ENCODE peak calls at places on chromosomes 2 and 18, in six cellular contexts. S, I, D, C, V and J are unnamed samples.

GRCh38 chr2:190904644-190905043 is 24.0 kb downstream of the GLS start:
- DNase-seq in S (no peak), I (no peak), D (no peak), C (no peak), V (no peak), J (no peak)

GRCh38 chr18:74682998-74683311 is 85.3 kb downstream of the ZNF407 start:
- DNase-seq in S (no peak), I (no peak), D (no peak), C (no peak), V (no peak), J (no peak)

GRCh38 chr2:21787931-21788330 is 664.2 kb downstream of the TDRD15 start:
- DNase-seq in S (no peak), I (no peak), D (no peak), C (no peak), V (no peak), J (no peak)

GRCh38 chr18:10798727-10799435 is 273.1 kb downstream of the NAPG start:
- DNase-seq in S (no peak), I (no peak), D (no peak), C (no peak), V (no peak), J (no peak)

GRCh38 chr2:28661589-28662001 is 90.0 kb upstream of the PPP1CB start:
- DNase-seq in S (no peak), I (peak), D (peak), C (no peak), V (peak), J (peak)

GRCh38 chr2:238286551-238286950 is 1.9 kb downstream of the PER2 start:
- DNase-seq in S (peak), I (peak), D (peak), C (peak), V (peak), J (peak)

GRCh38 chr2:144938308-144938709 is 418.4 kb upstream of the ZEB2 start:
- DNase-seq in S (no peak), I (no peak), D (no peak), C (no peak), V (no peak), J (no peak)

GRCh38 chr2:34547340-34547739 is 948.2 kb upstream of the FAM98A start:
- DNase-seq in S (no peak), I (no peak), D (no peak), C (no peak), V (no peak), J (no peak)

GRCh38 chr2:28084564-28084963 is 194.0 kb downstream of the BABAM2 start:
- DNase-seq in S (no peak), I (no peak), D (no peak), C (no peak), V (no peak), J (no peak)

GRCh38 chr18:35713545-35713944 is 132.0 kb downstream of the GALNT1 start:
- DNase-seq in S (no peak), I (no peak), D (no peak), C (no peak), V (no peak), J (no peak)

GRCh38 chr2:47402555-47402804 is 476 bp upstream of the MSH2 start:
- DNase-seq in S (no peak), I (no peak), D (no peak), C (no peak), V (no peak), J (no peak)

GRCh38 chr2:222861411-222862067 is 703 bp downstream of the ACSL3 start:
- DNase-seq in S (no peak), I (peak), D (no peak), C (peak), V (peak), J (peak)

GRCh38 chr2:222860740-222861410 is at the start of gene ACSL3:
- DNase-seq in S (peak), I (peak), D (peak), C (peak), V (peak), J (peak)

GRCh38 chr2:222862068-222862914 is 1.5 kb downstream of the ACSL3 start:
- DNase-seq in S (no peak), I (no peak), D (no peak), C (no peak), V (no peak), J (no peak)

GRCh38 chr2:222864296-222864695 is 3.5 kb downstream of the ACSL3 start:
- DNase-seq in S (no peak), I (no peak), D (no peak), C (no peak), V (no peak), J (no peak)

DNA sequence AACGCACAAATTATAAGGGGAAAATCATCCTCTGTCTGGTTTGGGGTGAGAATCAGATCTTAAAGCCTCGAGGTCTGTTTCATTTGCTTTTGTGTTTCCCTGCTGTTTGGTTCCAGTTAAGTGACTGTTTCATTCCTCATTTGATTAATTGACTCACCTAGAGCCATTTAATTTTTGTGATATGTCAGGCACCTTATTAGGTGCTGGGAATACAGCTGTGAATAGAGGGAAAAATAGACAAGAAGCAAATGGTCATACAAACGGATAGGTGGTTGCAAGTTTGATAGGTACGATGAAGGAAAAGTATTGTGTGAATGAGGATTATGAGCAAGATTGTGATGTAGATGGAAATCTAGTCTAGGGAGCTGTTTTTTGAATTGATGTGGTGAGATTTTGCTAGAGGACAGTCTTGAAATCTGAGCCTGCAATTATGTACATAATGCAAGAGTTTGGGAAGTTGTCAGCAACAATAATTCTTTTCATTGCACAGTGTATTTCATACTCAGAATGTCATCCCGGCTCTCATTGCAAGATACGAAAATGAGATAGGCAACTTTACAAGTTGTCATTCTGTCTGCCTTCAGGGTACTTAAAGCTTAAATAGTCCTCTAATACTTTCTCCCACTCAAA is 2.2 kb downstream of the ACSL3 start:
- DNase-seq in S (no peak), I (no peak), D (no peak), C (no peak), V (no peak), J (no peak)
- H3K4me3 ChIP-seq in S (peak), I (peak), D (no peak), C (no peak), V (peak), J (no peak)

DNA sequence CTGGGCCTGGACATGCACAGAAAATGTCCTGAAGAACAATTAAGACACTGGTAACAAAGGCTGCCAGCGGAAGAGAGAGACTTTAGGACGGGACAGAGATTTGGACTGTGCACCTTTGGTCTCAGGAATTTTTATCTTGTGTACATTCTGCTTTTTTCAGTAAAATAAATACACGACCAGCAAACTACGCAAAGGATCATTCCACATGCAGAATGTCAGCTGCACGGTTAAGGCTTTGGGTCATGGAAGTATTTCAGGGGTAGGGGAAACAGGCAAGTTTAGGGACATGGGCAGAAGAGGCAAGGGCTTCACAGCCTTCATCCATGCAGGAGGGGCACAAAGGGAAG is 11.5 kb downstream of the TMEM163 start:
- DNase-seq in S (no peak), I (no peak), D (no peak), C (no peak), V (no peak), J (no peak)
- H3K27ac ChIP-seq in S (no peak), I (no peak), D (no peak), C (no peak), V (no peak), J (no peak)

GRCh38 chr2:112710956-112711355 is 9.9 kb upstream of the NT5DC4 start:
- DNase-seq in S (no peak), I (no peak), D (no peak), C (no peak), V (no peak), J (no peak)

GRCh38 chr2:112712465-112712864 is 8.4 kb upstream of the NT5DC4 start:
- DNase-seq in S (no peak), I (no peak), D (no peak), C (no peak), V (no peak), J (no peak)

GRCh38 chr2:112709703-112710102 is 11.1 kb upstream of the NT5DC4 start:
- DNase-seq in S (no peak), I (no peak), D (no peak), C (no peak), V (no peak), J (no peak)

GRCh38 chr2:112712903-112713584 is 7.8 kb upstream of the NT5DC4 start:
- DNase-seq in S (no peak), I (no peak), D (no peak), C (no peak), V (no peak), J (no peak)

DNA sequence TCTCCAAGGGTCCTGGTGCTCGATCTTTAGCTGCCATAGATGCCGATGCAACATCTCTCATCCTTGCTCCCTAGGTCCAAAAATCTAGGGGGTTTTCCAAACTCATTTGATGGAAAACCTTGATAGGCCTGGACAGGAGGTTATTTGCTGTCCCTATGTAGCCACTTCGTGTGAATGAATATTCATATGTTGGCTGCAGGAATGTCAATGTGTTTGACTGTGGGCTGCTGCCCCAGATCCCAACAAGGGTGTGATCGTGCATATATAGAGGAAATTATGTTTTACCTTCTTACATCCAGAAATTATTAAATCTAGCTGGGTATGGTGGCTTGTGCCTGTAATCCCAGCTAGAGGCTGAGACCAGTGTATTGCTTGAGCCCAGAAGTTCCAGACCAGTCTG is 9.5 kb upstream of the NT5DC4 start:
- DNase-seq in S (no peak), I (no peak), D (no peak), C (no peak), V (no peak), J (no peak)
- H3K4me3 ChIP-seq in S (no peak), I (no peak), D (no peak), C (no peak), V (no peak), J (no peak)

DNA sequence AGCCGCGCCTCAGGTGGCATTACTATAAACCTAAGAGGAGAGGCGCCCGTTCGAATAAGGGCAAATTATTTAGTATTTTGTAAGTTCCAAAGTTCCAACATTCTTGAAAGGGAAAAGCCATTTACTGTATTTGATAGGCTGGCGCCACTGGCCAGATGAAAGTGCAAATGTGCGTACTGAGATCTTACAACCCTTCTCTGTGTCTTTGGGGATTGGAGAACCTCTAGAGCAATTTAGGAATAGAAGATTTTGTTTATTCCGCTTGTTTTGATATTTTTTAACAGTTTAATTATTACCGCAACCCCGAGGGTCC is 467 bp upstream of the WDR35 start:
- DNase-seq in S (no peak), I (no peak), D (no peak), C (no peak), V (no peak), J (no peak)
- H3K27ac ChIP-seq in S (no peak), I (peak), D (peak), C (peak), V (peak), J (peak)

GRCh38 chr2:133568172-133568571 is at the start of gene NCKAP5:
- DNase-seq in S (no peak), I (peak), D (no peak), C (no peak), V (peak), J (no peak)
- H3K4me3 ChIP-seq in S (peak), I (peak), D (peak), C (no peak), V (peak), J (no peak)

DNA sequence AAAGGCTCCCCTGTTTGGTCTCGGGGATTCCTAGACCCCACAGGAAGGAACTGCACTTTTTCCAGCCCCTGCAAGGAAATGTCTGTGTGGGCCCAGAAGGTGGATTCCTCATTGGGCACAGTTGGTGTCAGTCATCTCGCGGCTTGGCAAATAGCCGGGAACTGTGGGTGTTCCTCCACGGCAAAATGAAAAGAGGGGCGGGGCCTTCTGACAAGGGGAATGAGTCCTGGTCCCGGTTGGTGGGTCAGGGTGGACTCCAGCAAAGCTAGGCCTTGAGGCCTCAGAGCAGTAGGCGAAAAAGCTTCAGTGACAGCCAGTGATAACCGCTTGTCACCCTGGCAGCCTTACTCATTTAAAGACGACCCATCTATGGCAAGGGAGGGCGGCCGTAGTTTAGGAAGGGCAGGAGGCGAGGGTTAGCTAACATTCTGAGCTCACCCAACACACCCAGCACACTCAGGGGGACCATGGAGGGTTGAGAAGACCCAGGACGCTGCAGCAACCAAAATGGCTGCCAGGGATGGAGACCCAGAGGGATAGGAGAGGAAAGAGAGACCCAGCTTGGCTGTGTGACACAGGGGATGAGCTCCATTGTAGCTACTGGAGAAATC is 16.5 kb downstream of the SLC4A3 start:
- DNase-seq in S (no peak), I (no peak), D (no peak), C (no peak), V (no peak), J (no peak)
- H3K27ac ChIP-seq in S (no peak), I (no peak), D (no peak), C (no peak), V (peak), J (no peak)

DNA sequence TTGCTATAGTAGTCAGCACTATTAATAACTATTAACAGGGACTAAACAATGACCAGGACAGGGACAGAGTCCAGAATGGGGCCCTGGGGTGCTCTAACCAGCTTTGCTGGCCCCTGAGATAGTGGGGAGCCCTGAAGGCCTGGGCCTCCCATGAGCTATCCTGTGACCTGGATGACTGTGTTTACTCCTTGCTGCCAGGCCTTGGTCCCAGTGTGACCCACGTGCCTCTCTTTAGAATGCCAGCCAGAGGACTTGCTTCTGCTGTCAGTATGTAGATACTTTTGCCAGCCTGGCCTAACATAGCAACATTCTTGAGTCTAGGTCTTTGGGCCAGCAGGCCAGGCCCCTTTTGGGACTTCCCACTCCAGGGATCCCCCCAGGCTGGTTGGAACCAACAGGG is 11.4 kb downstream of the CDK5R2 start:
- DNase-seq in S (no peak), I (no peak), D (no peak), C (no peak), V (peak), J (no peak)
- H3K4me3 ChIP-seq in S (no peak), I (no peak), D (no peak), C (no peak), V (no peak), J (no peak)

GRCh38 chr2:86254576-86255538 is 55.6 kb downstream of the MRPL35 start:
- DNase-seq in S (no peak), I (no peak), D (no peak), C (no peak), V (no peak), J (no peak)
- H3K27ac ChIP-seq in S (peak), I (no peak), D (no peak), C (no peak), V (peak), J (peak)

DNA sequence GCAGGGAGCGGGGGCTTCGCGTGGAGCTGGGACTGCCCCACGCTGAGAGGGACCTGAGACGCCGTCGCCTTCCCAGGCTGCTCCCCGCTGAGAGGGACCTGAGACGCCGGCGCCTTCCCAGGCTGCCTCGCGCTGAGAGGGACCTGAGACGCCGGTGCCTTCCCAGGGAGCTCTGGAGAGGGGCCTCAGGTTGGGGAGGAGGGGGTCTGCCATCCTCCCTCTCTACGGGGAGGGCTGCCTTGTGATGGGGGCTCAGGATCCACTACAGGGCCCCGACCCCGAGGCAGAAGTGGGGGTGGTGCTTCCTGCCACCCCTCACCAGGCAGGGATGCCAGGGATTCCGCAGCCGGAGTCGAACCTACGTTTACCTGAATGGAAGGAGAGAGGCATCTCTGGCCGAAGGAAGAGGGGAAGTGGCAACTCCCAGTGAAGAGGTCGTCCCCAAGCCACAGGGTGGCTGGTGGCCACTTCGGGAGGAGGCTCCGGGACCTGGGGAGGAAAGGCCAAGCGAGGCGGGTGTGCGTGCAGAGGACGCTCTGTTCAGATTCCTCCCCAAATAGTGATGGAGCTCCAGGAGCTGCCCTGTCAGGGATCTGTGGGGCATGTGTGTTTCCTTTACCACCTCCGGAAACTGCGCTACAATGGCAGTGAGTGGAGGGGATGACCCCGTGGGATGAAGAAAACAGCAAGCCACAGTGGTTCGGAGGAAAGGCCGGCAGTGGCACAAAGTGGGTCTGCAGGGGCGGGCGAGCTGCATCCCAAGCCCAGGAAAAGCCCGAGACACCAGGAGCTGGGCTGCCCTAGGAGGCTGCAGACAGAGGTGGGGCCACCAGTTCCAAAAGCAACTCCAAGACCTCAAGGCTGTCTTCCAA is 108.1 kb upstream of the CTDP1 start:
- DNase-seq in S (no peak), I (peak), D (peak), C (peak), V (peak), J (no peak)
- H3K4me3 ChIP-seq in S (no peak), I (no peak), D (no peak), C (no peak), V (no peak), J (no peak)